ENCODE peak calls at places on chromosomes 6 and 20, in four cellular contexts. R, L, D and F are unnamed samples.

GRCh38 chr6:144284753-144285547 is at the start of gene UTRN:
- DNase-seq in R (peak), L (peak), D (peak), F (peak)

GRCh38 chr6:34094474-34095135 is 51.3 kb downstream of the GRM4 start:
- DNase-seq in R (no peak), L (no peak), D (no peak), F (no peak)

GRCh38 chr20:19212524-19213502 is at the start of gene SLC24A3:
- DNase-seq in R (peak), L (peak), D (peak), F (peak)

GRCh38 chr6:131954775-131955107 is 3.6 kb upstream of the CCN2 start:
- DNase-seq in R (peak), L (peak), D (peak), F (peak)

GRCh38 chr6:130326496-130326895 is 39.3 kb upstream of the TMEM200A start:
- DNase-seq in R (no peak), L (no peak), D (no peak), F (no peak)

GRCh38 chr20:5899444-5899843 is 50.9 kb downstream of the TRMT6 start:
- DNase-seq in R (no peak), L (no peak), D (no peak), F (no peak)

GRCh38 chr6:27495386-27496135 is 22.7 kb upstream of the ZNF184 start:
- DNase-seq in R (peak), L (peak), D (no peak), F (peak)

GRCh38 chr20:37929366-37930014 is 26.6 kb downstream of the VSTM2L start:
- DNase-seq in R (no peak), L (no peak), D (no peak), F (no peak)

GRCh38 chr6:134464690-134465411 is 146.9 kb upstream of the SGK1 start:
- DNase-seq in R (no peak), L (no peak), D (no peak), F (peak)

GRCh38 chr6:35377002-35377401 is 34.6 kb downstream of the PPARD start:
- DNase-seq in R (no peak), L (no peak), D (no peak), F (no peak)

GRCh38 chr6:113598786-113599185 is 258.4 kb upstream of the MARCKS start:
- DNase-seq in R (no peak), L (no peak), D (no peak), F (no peak)

GRCh38 chr20:13777171-13777601 is 7.5 kb downstream of the ESF1 start:
- DNase-seq in R (no peak), L (no peak), D (no peak), F (peak)

GRCh38 chr20:62123450-62124118 is 1.3 kb downstream of the LSM14B start:
- DNase-seq in R (no peak), L (peak), D (no peak), F (peak)

GRCh38 chr20:52081791-52082190 is 109.8 kb downstream of the ZFP64 start:
- DNase-seq in R (no peak), L (no peak), D (no peak), F (no peak)

GRCh38 chr6:75794954-75795739 is 46.1 kb downstream of the MYO6 start:
- DNase-seq in R (no peak), L (no peak), D (no peak), F (no peak)

GRCh38 chr6:37018152-37019064 is 13.0 kb downstream of the FGD2 start:
- DNase-seq in R (peak), L (peak), D (peak), F (peak)

GRCh38 chr20:16388731-16389130 is 184.5 kb downstream of the KIF16B start:
- DNase-seq in R (no peak), L (no peak), D (no peak), F (peak)

GRCh38 chr20:38658879-38659612 is 57.4 kb downstream of the ARHGAP40 start:
- DNase-seq in R (peak), L (peak), D (no peak), F (peak)

GRCh38 chr20:38290829-38291581 is 13.0 kb upstream of the BPI start:
- DNase-seq in R (no peak), L (peak), D (no peak), F (peak)

GRCh38 chr6:111276335-111276734 is 189.0 kb downstream of the SLC16A10 start:
- DNase-seq in R (no peak), L (no peak), D (no peak), F (no peak)

GRCh38 chr6:113464959-113465358 is 392.2 kb upstream of the MARCKS start:
- DNase-seq in R (no peak), L (peak), D (no peak), F (peak)

GRCh38 chr6:18171861-18172260 is 16.6 kb downstream of the KDM1B start:
- DNase-seq in R (no peak), L (no peak), D (no peak), F (no peak)

GRCh38 chr6:11459002-11459658 is 78.4 kb upstream of the TMEM170B start:
- DNase-seq in R (no peak), L (no peak), D (no peak), F (no peak)

GRCh38 chr6:42923656-42924055 is 5.6 kb upstream of the CNPY3 start:
- DNase-seq in R (no peak), L (no peak), D (no peak), F (no peak)

GRCh38 chr20:59412896-59413295 is 112.5 kb downstream of the EDN3 start:
- DNase-seq in R (no peak), L (peak), D (no peak), F (no peak)

GRCh38 chr6:92125681-92126080 is 1293.7 kb downstream of the EPHA7 start:
- DNase-seq in R (no peak), L (no peak), D (no peak), F (no peak)

GRCh38 chr6:70725817-70726413 is 58.2 kb downstream of the SMAP1 start:
- DNase-seq in R (no peak), L (no peak), D (no peak), F (peak)

GRCh38 chr6:80433010-80433665 is 326.7 kb downstream of the BCKDHB start:
- DNase-seq in R (no peak), L (no peak), D (no peak), F (no peak)

GRCh38 chr6:16437984-16438383 is 199.6 kb downstream of the GMPR start:
- DNase-seq in R (no peak), L (no peak), D (no peak), F (no peak)

GRCh38 chr20:61537239-61537638 is 285.2 kb downstream of the CDH4 start:
- DNase-seq in R (no peak), L (no peak), D (no peak), F (no peak)

DNA sequence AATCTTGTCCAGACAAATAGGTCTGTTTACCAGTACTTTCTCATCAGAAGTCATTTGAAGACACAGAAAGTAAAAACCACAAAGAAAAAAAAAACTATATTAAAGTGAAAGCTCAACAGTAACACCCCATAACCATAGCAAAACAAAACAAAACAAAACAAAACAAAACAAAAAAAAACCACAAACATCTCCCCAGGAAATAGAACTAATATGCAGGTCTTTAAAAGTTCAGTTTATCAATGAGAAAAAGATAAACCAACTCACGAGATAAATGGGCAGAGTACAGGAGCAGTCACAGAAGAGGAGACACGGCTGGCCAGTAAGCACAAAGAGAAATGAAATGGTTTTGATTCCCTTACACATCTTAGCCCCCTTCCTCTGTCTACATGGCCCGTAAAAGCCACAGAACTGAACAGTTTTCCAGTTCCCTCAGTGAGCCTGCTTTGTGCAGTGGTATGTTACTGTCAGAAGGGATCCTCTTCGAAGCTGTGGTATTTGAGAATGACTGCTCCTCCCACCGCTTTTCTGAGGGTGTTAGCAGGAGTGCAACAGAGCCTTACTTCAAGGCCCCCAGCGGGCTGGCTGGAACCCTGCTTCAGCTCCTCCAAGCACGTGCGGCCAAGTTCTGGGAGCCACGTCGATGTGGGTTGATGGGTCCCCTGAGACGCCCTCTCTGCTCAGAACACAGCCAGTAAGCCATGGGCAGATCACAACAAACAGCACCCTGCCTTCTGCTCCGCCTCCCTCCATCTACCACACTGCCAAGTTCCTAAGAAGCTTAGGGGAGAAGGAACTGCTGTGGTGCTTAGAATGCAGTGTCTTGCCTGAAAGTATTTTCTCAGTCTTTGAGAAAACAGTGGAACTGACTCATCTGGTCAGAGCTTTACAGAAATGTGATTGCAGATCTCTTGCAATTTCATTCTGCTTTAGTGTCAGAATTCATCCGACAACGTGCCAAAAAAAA is 14.0 kb downstream of the UST start:
- DNase-seq in R (peak), L (peak), D (no peak), F (peak)
- TF ChIP-seq CTCF in R (no peak), L (no peak), D (no peak), F (no peak)

GRCh38 chr6:157238346-157238745 is 85.0 kb downstream of the TMEM242 start:
- DNase-seq in R (no peak), L (no peak), D (no peak), F (no peak)

GRCh38 chr6:157236040-157236725 is 87.1 kb downstream of the TMEM242 start:
- DNase-seq in R (no peak), L (no peak), D (no peak), F (no peak)

GRCh38 chr6:157233686-157234085 is 89.6 kb downstream of the TMEM242 start:
- DNase-seq in R (no peak), L (no peak), D (no peak), F (no peak)

GRCh38 chr6:157233156-157233555 is 90.2 kb downstream of the TMEM242 start:
- DNase-seq in R (no peak), L (no peak), D (peak), F (no peak)

DNA sequence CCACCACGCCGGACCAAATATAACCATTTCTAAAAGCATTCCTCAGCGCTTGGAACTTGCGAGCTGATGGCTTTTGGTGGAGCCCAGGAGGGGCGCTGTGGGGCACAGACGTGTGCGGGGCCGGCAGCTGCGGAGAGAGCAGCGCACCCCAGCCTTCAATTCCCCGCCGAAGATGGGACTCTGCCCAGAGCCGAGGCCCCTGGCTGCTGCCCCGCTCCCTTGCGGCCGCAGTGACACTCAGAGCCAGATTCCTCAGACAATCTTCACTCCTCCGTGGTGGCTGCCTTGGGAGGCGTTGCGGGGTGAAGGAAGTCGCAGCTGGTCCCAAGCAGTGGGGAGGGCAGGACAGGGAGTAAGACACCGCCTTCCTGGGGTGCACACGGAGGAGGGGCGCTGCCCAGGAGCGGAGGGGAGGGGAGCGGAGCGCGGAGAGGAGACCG is 87.7 kb downstream of the TMEM242 start:
- DNase-seq in R (peak), L (peak), D (no peak), F (peak)
- H3K4me3 ChIP-seq in R (peak), L (peak), D (peak), F (peak)

DNA sequence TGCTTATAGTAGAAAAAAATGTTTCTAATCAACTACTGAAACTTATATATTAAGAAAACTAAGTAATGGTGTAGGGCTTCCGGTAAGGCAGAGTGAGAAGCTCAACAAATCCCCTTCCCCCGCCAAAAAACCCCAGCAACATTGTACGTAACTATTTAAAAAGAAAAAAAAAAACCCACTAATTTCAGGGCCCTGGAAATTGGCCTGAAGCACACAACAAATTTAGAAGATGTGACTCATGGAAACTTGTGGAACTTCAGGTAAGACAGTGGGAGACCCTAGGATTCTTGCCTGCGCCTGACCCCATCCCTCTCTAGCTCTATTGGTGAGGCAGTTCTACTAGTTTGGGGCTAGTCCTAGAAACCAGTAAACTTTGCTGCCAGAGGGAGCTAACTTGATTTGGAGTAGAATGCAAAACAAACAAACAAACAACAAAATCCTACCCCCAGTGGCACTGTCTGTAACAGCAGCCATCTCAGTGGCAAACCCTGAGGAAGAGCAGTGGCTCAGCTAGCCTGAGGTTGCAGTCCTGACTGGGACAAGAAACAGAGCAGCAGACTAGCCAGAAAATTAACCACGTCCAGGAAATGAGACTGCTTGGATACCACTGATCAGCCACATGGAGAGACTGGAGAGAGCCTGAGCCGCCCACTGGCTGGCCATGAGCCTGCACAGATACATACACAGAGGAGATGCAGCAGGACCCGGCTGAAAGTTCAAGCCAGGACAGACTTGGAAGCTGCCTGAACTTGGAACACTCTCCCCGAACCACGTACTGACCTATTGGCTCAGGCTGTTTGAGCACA is 135.1 kb downstream of the TBXT start:
- DNase-seq in R (peak), L (peak), D (no peak), F (no peak)
- TF ChIP-seq CTCF in R (no peak), L (no peak), D (peak), F (peak)

GRCh38 chr20:3902446-3902845 is 13.3 kb downstream of the PANK2 start:
- DNase-seq in R (no peak), L (no peak), D (no peak), F (no peak)

GRCh38 chr20:3904224-3904623 is 15.0 kb downstream of the PANK2 start:
- DNase-seq in R (no peak), L (no peak), D (no peak), F (no peak)

GRCh38 chr20:3900187-3900604 is 11.0 kb downstream of the PANK2 start:
- DNase-seq in R (no peak), L (no peak), D (no peak), F (no peak)

GRCh38 chr20:3901028-3901746 is 12.0 kb downstream of the PANK2 start:
- DNase-seq in R (no peak), L (no peak), D (no peak), F (no peak)

DNA sequence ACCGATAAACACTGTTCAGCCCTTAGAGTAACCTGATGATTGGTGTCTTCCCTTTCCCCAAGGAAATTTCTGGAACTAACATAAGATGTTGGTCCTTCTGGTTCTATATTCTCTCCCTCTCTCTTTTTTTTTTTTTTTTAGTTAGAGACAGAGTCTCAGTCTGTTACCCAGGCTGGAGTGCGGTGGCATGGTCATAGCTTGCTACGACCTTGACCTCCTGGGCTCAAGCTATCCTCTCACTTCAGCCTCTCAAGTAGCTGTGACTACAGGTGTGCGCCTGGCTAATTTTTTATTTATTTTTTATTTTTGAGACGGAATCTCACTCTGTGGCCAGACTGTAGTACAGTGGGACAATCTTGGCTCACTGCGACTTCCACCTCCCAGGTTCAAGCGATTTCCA is 12.9 kb downstream of the PANK2 start:
- DNase-seq in R (no peak), L (no peak), D (no peak), F (no peak)
- H3K4me3 ChIP-seq in R (no peak), L (no peak), D (peak), F (no peak)

GRCh38 chr6:20946037-20946436 is 411.8 kb downstream of the CDKAL1 start:
- DNase-seq in R (no peak), L (no peak), D (no peak), F (peak)
- TF ChIP-seq CTCF in R (no peak), L (no peak), D (no peak), F (peak)

GRCh38 chr20:56805313-56805712 is 176.2 kb downstream of the TFAP2C start:
- DNase-seq in R (no peak), L (no peak), D (no peak), F (no peak)

GRCh38 chr20:56808732-56809131 is 179.6 kb downstream of the TFAP2C start:
- DNase-seq in R (no peak), L (no peak), D (no peak), F (peak)

GRCh38 chr20:56805966-56806365 is 176.9 kb downstream of the TFAP2C start:
- DNase-seq in R (no peak), L (no peak), D (no peak), F (no peak)

GRCh38 chr20:56808119-56808725 is 179.1 kb downstream of the TFAP2C start:
- DNase-seq in R (no peak), L (no peak), D (no peak), F (peak)

DNA sequence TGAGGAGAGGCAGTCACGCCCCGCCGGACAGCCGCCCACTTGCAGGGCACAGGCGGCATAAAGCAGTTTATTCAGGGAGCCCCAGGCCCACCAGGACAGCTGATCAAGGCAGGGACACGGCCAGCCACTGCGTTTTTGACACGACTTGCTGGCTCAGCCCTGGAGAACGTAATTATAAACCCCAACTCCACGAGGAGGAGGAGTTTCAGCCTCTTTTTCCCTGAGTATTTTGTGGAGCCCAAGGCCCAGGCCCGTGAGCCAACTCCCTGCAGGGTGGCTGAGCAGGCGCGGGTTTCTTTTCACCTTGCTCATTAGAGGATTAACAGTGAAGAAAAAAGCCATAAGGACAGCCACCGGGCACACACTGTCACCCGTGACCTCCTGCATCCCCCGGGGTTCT is 178.0 kb downstream of the TFAP2C start:
- DNase-seq in R (no peak), L (no peak), D (no peak), F (no peak)
- H3K4me3 ChIP-seq in R (no peak), L (no peak), D (no peak), F (no peak)

DNA sequence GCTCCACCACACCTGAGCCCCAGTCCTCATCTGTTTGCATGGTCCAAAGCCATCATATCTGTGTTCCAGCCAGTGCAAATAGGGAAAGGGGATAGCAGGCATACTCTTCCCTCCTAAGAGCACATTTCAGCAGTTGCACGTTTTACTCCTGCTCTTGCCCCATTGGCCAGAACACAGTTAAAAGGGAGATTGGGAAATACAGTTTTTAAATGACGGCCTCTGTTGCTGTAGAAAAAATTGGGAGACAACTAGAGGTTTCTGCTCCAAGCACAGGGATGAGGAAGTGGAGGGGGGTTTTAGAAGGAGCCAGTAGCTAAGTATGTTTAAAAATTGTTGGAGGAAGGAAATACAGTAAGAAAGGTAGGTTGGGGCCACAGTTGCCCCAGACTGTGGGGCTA is 14.6 kb upstream of the STK35 start:
- DNase-seq in R (no peak), L (no peak), D (no peak), F (no peak)
- TF ChIP-seq CTCF in R (no peak), L (no peak), D (no peak), F (no peak)